ENCODE peak calls at places on chromosome 1, in seven cellular contexts. F is ovary, V is body of pancreas, L is IMR-90, C is breast epithelium, H is uterus, Y is Peyer's patch. O is an unnamed sample.
A peak's percentile ranks its signal among the peaks of the same experiment; 100 is the strongest.

GRCh38 chr1:58741689-58742553 is 41.9 kb downstream of the JUN start:
- DNase-seq in V (no peak), L (no peak), H (no peak), C (no peak), Y (no peak), F (no peak), O (no peak)

GRCh38 chr1:2300851-2301606 is 72.9 kb downstream of the SKI start:
- DNase-seq in F (no peak), Y (peak; percentile 97), H (peak; percentile 71), C (peak; percentile 74), L (peak; percentile 67), V (peak; percentile 54), O (peak; percentile 93)

GRCh38 chr1:72066431-72066830 is 215.9 kb downstream of the NEGR1 start:
- DNase-seq in Y (no peak), L (no peak), F (no peak), H (no peak), V (no peak), C (no peak), O (no peak)

GRCh38 chr1:87852410-87853202 is 523.9 kb downstream of the LMO4 start:
- DNase-seq in Y (no peak), L (no peak), H (no peak), F (no peak), C (no peak), V (no peak), O (no peak)

GRCh38 chr1:182604128-182604834 is at the start of gene RGS16:
- DNase-seq in F (peak; percentile 90), H (peak; percentile 90), Y (peak; percentile 96), C (peak; percentile 82), V (peak; percentile 96), L (peak; percentile 62), O (peak; percentile 96)

GRCh38 chr1:99171126-99171813 is 93.0 kb upstream of the PLPPR4 start:
- DNase-seq in F (no peak), V (peak; percentile 23), C (no peak), Y (no peak), L (no peak), H (no peak), O (no peak)

GRCh38 chr1:32992489-32993214 is 28.0 kb upstream of the RNF19B start:
- DNase-seq in C (peak; percentile 81), V (peak; percentile 58), Y (peak; percentile 82), H (peak; percentile 37), F (no peak), L (peak; percentile 95), O (peak; percentile 99)

GRCh38 chr1:219010720-219011119 is 163.0 kb upstream of the LYPLAL1 start:
- DNase-seq in F (no peak), H (no peak), L (no peak), V (no peak), C (no peak), Y (no peak), O (no peak)

GRCh38 chr1:233680000-233680399 is 66.1 kb downstream of the KCNK1 start:
- DNase-seq in L (no peak), V (no peak), F (no peak), H (no peak), C (no peak), Y (no peak), O (no peak)

GRCh38 chr1:26693557-26694184 is 2.1 kb upstream of the ARID1A start:
- DNase-seq in H (no peak), L (no peak), C (no peak), F (no peak), V (no peak), Y (no peak), O (no peak)

GRCh38 chr1:225573216-225573615 is 79.7 kb downstream of the ENAH start:
- DNase-seq in L (no peak), H (no peak), F (no peak), Y (no peak), V (no peak), C (no peak), O (no peak)

GRCh38 chr1:10031461-10031860 is 1.3 kb upstream of the UBE4B start:
- DNase-seq in V (no peak), F (no peak), H (no peak), C (no peak), L (peak; percentile 75), Y (no peak), O (no peak)

GRCh38 chr1:218592688-218593087 is 247.6 kb downstream of the TGFB2 start:
- DNase-seq in F (no peak), L (peak; percentile 54), C (no peak), H (no peak), V (no peak), Y (no peak), O (no peak)

GRCh38 chr1:7255303-7256058 is 470.2 kb downstream of the CAMTA1 start:
- DNase-seq in H (no peak), C (no peak), L (peak; percentile 91), V (no peak), Y (no peak), F (no peak), O (no peak)

GRCh38 chr1:242839101-242839500 is 314.6 kb upstream of the PLD5 start:
- DNase-seq in F (no peak), Y (no peak), H (no peak), V (no peak), L (no peak), C (no peak), O (no peak)

GRCh38 chr1:205840524-205840923 is 9.4 kb downstream of the PM20D1 start:
- DNase-seq in L (no peak), V (no peak), C (no peak), H (no peak), Y (no peak), F (no peak), O (no peak)

DNA sequence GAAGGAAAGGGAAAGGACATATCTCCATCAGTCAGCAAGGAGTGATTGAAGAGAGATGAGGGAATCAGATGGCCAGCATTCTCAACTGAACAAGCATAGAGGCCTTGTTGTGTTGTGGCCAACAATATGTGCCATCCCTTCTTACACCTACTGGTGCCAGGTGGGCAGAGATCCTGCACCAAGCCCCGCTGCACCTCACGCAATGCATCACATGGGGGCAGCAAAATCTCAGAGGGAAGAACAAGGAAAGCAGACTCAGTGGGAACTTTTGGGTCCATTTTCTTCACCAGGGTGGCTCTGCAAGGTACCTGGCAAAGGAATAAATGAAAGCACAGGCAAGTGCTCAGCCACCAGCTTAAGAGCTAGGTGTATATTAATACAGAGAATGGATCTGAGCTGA is 33.2 kb downstream of the HSD3B2 start:
- DNase-seq in F (no peak), H (no peak), V (no peak), C (no peak), Y (no peak), L (no peak), O (no peak)
- TF ChIP-seq CTCF in F (no peak), H (no peak), V (no peak), C (no peak), Y (no peak), L (no peak), O (peak; percentile 12)

DNA sequence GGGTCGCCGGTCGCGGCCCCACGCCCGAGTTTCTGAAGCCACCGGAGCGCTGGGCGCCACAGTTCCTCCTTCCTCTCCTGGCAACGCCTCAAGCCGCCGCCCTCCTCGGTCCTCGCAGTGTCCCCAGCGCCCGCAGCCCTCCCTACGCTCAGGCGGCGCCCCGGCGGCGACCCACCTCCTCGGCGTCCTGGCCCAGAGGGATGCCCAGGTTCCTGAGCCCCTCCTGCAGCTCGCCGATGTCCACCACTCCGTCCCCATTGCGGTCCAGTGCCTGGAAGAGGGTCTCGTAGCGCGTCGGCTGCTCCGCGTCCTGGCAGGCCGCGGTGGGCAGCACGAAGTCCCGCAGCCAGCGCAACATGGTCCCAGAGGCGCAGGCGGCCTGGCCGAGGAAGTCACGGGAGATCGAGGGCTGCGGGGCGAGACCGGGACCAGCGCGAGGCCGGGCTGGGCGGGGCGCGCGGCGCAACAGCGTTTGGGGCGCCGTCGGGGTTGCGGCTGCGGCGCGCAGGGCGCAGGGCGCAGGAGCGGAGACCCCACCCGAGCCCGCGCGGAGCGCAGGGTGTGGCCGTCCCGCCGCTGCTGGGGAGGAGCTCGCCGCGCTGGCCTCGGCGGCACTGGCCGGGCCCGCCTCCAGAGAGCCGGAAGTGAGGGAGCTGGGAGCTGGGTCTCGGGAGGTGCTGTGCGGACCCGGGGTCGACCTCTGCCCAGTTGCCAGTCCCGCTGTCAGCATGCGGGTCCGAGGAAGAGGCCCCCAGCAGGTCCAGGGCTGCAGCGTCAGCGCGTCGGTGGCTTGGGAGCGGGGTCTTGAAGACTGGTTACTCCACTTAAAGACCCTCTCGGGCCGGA is at the start of gene SLC25A24:
- DNase-seq in V (peak; percentile 86), F (peak; percentile 69), C (peak; percentile 63), L (peak; percentile 67), H (peak; percentile 66), Y (peak; percentile 78), O (peak; percentile 77)
- TF ChIP-seq POLR2A in V (peak; percentile 69), F (no peak), C (no peak), L (no peak), H (peak; percentile 67), Y (peak; percentile 60), O (peak; percentile 25)

GRCh38 chr1:41361028-41361494 is at the start of gene FOXO6:
- DNase-seq in C (peak; percentile 99), L (peak; percentile 93), V (peak; percentile 100), F (peak; percentile 99), H (peak; percentile 99), Y (peak; percentile 96), O (peak; percentile 94)

GRCh38 chr1:41360074-41361027 is 883 bp upstream of the FOXO6 start:
- DNase-seq in L (no peak), F (peak; percentile 21), C (no peak), V (no peak), H (peak; percentile 18), Y (no peak), O (no peak)

GRCh38 chr1:41362749-41363631 is 1.8 kb downstream of the FOXO6 start:
- DNase-seq in C (no peak), V (no peak), F (no peak), Y (no peak), L (no peak), H (no peak), O (no peak)

GRCh38 chr1:41362357-41362721 is 1.1 kb downstream of the FOXO6 start:
- DNase-seq in L (no peak), V (no peak), C (no peak), Y (no peak), H (no peak), F (no peak), O (no peak)

DNA sequence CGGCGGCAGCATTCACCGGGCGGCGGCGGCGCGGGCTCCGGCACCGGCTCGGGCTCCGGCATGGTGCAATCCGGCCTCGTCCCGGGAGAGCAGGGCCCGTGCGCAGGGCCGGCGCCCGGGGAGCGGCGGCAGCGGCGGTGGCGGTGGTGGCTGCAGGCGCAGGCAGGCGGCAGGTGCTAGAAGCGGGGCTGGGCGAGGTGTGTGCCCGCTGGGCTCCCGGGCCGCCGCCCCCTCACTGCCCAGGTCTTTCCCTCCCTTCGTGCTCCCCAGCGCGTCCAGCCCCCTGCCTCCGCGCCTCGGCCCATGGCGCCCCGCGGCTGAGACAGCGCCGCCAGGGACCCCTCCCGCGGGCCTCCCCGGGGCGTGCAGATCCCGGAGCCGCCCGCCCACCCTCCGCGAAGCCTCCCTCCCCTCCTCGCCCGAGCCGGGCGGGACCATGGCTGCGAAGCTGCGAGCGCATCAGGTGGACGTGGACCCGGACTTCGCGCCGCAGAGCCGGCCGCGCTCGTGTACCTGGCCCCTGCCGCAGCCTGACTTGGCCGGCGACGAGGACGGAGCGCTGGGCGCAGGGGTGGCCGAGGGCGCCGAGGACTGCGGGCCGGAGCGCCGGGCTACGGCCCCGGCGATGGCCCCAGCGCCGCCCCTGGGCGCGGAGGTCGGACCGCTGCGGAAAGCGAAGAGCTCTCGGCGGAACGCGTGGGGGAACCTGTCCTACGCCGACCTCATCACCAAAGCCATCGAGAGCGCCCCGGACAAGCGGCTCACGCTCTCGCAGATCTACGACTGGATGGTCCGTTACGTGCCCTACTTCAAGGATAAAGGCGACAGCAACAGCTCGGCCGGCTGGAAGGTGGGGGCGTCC is 492 bp downstream of the FOXO6 start:
- DNase-seq in H (no peak), L (no peak), Y (no peak), C (no peak), F (no peak), V (peak; percentile 35), O (peak; percentile 66)
- H3K4me3 ChIP-seq in H (peak overlapping the region; percentile 72), L (peak overlapping the region; percentile 37), Y (peak overlapping the region; percentile 92), C (peak overlapping the region; percentile 58), F (peak overlapping the region; percentile 61), V (peak overlapping the region; percentile 22), O (no peak overlapping the region)

GRCh38 chr1:173509797-173510196 is 32.7 kb downstream of the PRDX6 start:
- DNase-seq in Y (no peak), H (no peak), L (no peak), F (no peak), C (no peak), V (no peak), O (no peak)
- TF ChIP-seq CTCF in Y (no peak), H (no peak), L (no peak), F (no peak), C (no peak), V (no peak), O (no peak)

O was measured in NB4.